ENCODE peak calls at places on chromosomes 7 and 10, in six cellular contexts. One of them, this sample, is unnamed.
A peak's percentile ranks its signal among the peaks of the same experiment; 100 is the strongest.

GRCh38 chr7:133572087-133572486 is 319.2 kb downstream of the EXOC4 start:
- DNase-seq in fibroblast of lung: no peak
- DNase-seq in right cardiac atrium: no peak
- DNase-seq in A673: no peak
- DNase-seq in IMR-90: no peak
- DNase-seq in left ventricle myocardium inferior: no peak
- DNase-seq in this sample: peak; percentile 29

GRCh38 chr10:64071218-64071617 is 550.0 kb downstream of the REEP3 start:
- DNase-seq in fibroblast of lung: peak; percentile 52
- DNase-seq in right cardiac atrium: no peak
- DNase-seq in A673: peak; percentile 8
- DNase-seq in IMR-90: no peak
- DNase-seq in left ventricle myocardium inferior: no peak
- DNase-seq in this sample: peak; percentile 1

GRCh38 chr10:69311309-69311708 is 33.0 kb downstream of the HK1 start:
- DNase-seq in fibroblast of lung: no peak
- DNase-seq in right cardiac atrium: no peak
- DNase-seq in A673: no peak
- DNase-seq in IMR-90: no peak
- DNase-seq in left ventricle myocardium inferior: no peak
- DNase-seq in this sample: no peak

GRCh38 chr10:7027913-7028808 is 382.7 kb downstream of the SFMBT2 start:
- DNase-seq in fibroblast of lung: peak; percentile 69
- DNase-seq in right cardiac atrium: no peak
- DNase-seq in A673: peak; percentile 17
- DNase-seq in IMR-90: peak; percentile 43
- DNase-seq in left ventricle myocardium inferior: no peak
- DNase-seq in this sample: peak; percentile 27

GRCh38 chr7:144653449-144653848 is 182.4 kb downstream of the TPK1 start:
- DNase-seq in fibroblast of lung: no peak
- DNase-seq in right cardiac atrium: no peak
- DNase-seq in A673: no peak
- DNase-seq in IMR-90: no peak
- DNase-seq in left ventricle myocardium inferior: no peak
- DNase-seq in this sample: no peak

GRCh38 chr7:142130282-142130681 is 18.8 kb downstream of the MGAM2 start:
- DNase-seq in fibroblast of lung: no peak
- DNase-seq in right cardiac atrium: no peak
- DNase-seq in A673: no peak
- DNase-seq in IMR-90: no peak
- DNase-seq in left ventricle myocardium inferior: no peak
- DNase-seq in this sample: no peak

GRCh38 chr10:125026974-125027735 is 85.2 kb downstream of the ZRANB1 start:
- DNase-seq in fibroblast of lung: no peak
- DNase-seq in right cardiac atrium: no peak
- DNase-seq in A673: no peak
- DNase-seq in IMR-90: no peak
- DNase-seq in left ventricle myocardium inferior: no peak
- DNase-seq in this sample: no peak

GRCh38 chr10:59843733-59844132 is 62.6 kb downstream of the CCDC6 start:
- DNase-seq in fibroblast of lung: no peak
- DNase-seq in right cardiac atrium: no peak
- DNase-seq in A673: no peak
- DNase-seq in IMR-90: no peak
- DNase-seq in left ventricle myocardium inferior: no peak
- DNase-seq in this sample: no peak

GRCh38 chr10:132687181-132687892 is 98.6 kb downstream of the NKX6-2 start:
- DNase-seq in fibroblast of lung: no peak
- DNase-seq in right cardiac atrium: peak; percentile 29
- DNase-seq in A673: no peak
- DNase-seq in IMR-90: no peak
- DNase-seq in left ventricle myocardium inferior: peak; percentile 12
- DNase-seq in this sample: no peak

GRCh38 chr7:68730194-68730593 is 868.1 kb upstream of the AUTS2 start:
- DNase-seq in fibroblast of lung: no peak
- DNase-seq in right cardiac atrium: no peak
- DNase-seq in A673: no peak
- DNase-seq in IMR-90: no peak
- DNase-seq in left ventricle myocardium inferior: no peak
- DNase-seq in this sample: no peak

GRCh38 chr7:95157381-95157780 is 167.0 kb downstream of the PON1 start:
- DNase-seq in fibroblast of lung: no peak
- DNase-seq in right cardiac atrium: no peak
- DNase-seq in A673: no peak
- DNase-seq in IMR-90: no peak
- DNase-seq in left ventricle myocardium inferior: no peak
- DNase-seq in this sample: no peak

GRCh38 chr7:42574693-42575084 is 337.2 kb downstream of the C7orf25 start:
- DNase-seq in fibroblast of lung: no peak
- DNase-seq in right cardiac atrium: no peak
- DNase-seq in A673: peak; percentile 25
- DNase-seq in IMR-90: no peak
- DNase-seq in left ventricle myocardium inferior: no peak
- DNase-seq in this sample: no peak

GRCh38 chr10:3987142-3987974 is 202.3 kb upstream of the KLF6 start:
- DNase-seq in fibroblast of lung: peak; percentile 60
- DNase-seq in right cardiac atrium: no peak
- DNase-seq in A673: no peak
- DNase-seq in IMR-90: peak; percentile 34
- DNase-seq in left ventricle myocardium inferior: no peak
- DNase-seq in this sample: no peak

GRCh38 chr7:81560708-81561107 is 209.1 kb downstream of the HGF start:
- DNase-seq in fibroblast of lung: peak; percentile 9
- DNase-seq in right cardiac atrium: no peak
- DNase-seq in A673: no peak
- DNase-seq in IMR-90: no peak
- DNase-seq in left ventricle myocardium inferior: no peak
- DNase-seq in this sample: no peak

GRCh38 chr10:9331583-9332008 is 1277.1 kb downstream of the GATA3 start:
- DNase-seq in fibroblast of lung: peak; percentile 45
- DNase-seq in right cardiac atrium: no peak
- DNase-seq in A673: peak; percentile 64
- DNase-seq in IMR-90: peak; percentile 65
- DNase-seq in left ventricle myocardium inferior: no peak
- DNase-seq in this sample: peak; percentile 34

GRCh38 chr7:142636751-142637150 is 112.5 kb upstream of the PRSS1 start:
- DNase-seq in fibroblast of lung: no peak
- DNase-seq in right cardiac atrium: no peak
- DNase-seq in A673: no peak
- DNase-seq in IMR-90: no peak
- DNase-seq in left ventricle myocardium inferior: no peak
- DNase-seq in this sample: no peak

GRCh38 chr7:122790132-122790531 is 87.4 kb upstream of the RNF148 start:
- DNase-seq in fibroblast of lung: no peak
- DNase-seq in right cardiac atrium: no peak
- DNase-seq in A673: peak; percentile 86
- DNase-seq in IMR-90: no peak
- DNase-seq in left ventricle myocardium inferior: no peak
- DNase-seq in this sample: no peak

GRCh38 chr7:23373151-23374004 is 74.2 kb downstream of the MALSU1 start:
- DNase-seq in fibroblast of lung: peak; percentile 76
- DNase-seq in right cardiac atrium: no peak
- DNase-seq in A673: no peak
- DNase-seq in IMR-90: peak; percentile 73
- DNase-seq in left ventricle myocardium inferior: no peak
- DNase-seq in this sample: peak; percentile 54

GRCh38 chr10:16941865-16942264 is 124.6 kb upstream of the RSU1 start:
- DNase-seq in fibroblast of lung: peak; percentile 66
- DNase-seq in right cardiac atrium: no peak
- DNase-seq in A673: no peak
- DNase-seq in IMR-90: no peak
- DNase-seq in left ventricle myocardium inferior: no peak
- DNase-seq in this sample: no peak

GRCh38 chr10:102660891-102661613 is 16.8 kb downstream of the TRIM8 start:
- DNase-seq in fibroblast of lung: peak; percentile 62
- DNase-seq in right cardiac atrium: peak; percentile 89
- DNase-seq in A673: peak; percentile 23
- DNase-seq in IMR-90: peak; percentile 73
- DNase-seq in left ventricle myocardium inferior: peak; percentile 77
- DNase-seq in this sample: no peak

GRCh38 chr7:44711528-44711927 is 37.1 kb upstream of the ZMIZ2 start:
- DNase-seq in fibroblast of lung: no peak
- DNase-seq in right cardiac atrium: no peak
- DNase-seq in A673: no peak
- DNase-seq in IMR-90: no peak
- DNase-seq in left ventricle myocardium inferior: no peak
- DNase-seq in this sample: no peak

GRCh38 chr10:50398823-50399222 is 147.5 kb upstream of the ASAH2 start:
- DNase-seq in fibroblast of lung: no peak
- DNase-seq in right cardiac atrium: no peak
- DNase-seq in A673: no peak
- DNase-seq in IMR-90: no peak
- DNase-seq in left ventricle myocardium inferior: no peak
- DNase-seq in this sample: no peak

GRCh38 chr7:47982610-47983009 is 3.2 kb upstream of the HUS1 start:
- DNase-seq in fibroblast of lung: no peak
- DNase-seq in right cardiac atrium: no peak
- DNase-seq in A673: peak; percentile 37
- DNase-seq in IMR-90: no peak
- DNase-seq in left ventricle myocardium inferior: no peak
- DNase-seq in this sample: no peak

GRCh38 chr7:105013818-105014724 is at the start of gene KMT2E:
- DNase-seq in fibroblast of lung: peak; percentile 74
- DNase-seq in right cardiac atrium: peak; percentile 97
- DNase-seq in A673: peak; percentile 95
- DNase-seq in IMR-90: peak; percentile 77
- DNase-seq in left ventricle myocardium inferior: peak; percentile 90
- DNase-seq in this sample: no peak

DNA sequence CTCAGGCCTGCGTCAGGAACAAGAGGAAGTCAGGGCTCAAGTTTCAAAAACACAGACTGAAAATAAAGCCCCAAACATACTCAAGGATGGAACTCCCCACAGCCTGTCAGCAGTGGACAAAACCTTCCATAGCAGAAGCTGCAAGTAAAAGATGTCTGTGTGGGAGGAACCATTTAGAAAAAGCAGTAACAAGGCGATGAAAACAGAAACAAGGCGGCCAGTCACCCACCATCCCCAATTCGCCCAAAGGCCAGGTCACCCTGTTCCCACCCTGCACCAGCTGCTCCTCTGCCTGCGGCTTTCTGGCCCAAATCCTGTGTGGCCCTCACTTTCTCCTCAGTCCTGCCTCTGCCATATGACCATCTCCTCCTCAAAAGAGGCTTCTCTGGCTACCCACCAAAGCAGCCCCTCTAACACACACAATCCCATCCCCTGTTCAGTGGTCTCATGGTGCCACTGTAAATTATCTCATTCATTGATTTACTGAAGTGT is 27.8 kb downstream of the KCNMA1 start:
- DNase-seq in fibroblast of lung: no peak
- DNase-seq in right cardiac atrium: no peak
- DNase-seq in A673: no peak
- DNase-seq in IMR-90: peak; percentile 80
- DNase-seq in left ventricle myocardium inferior: no peak
- DNase-seq in this sample: no peak
- H3K27ac ChIP-seq in fibroblast of lung: no peak overlapping the region
- H3K27ac ChIP-seq in right cardiac atrium: no peak overlapping the region
- H3K27ac ChIP-seq in A673: no peak overlapping the region
- H3K27ac ChIP-seq in IMR-90: peak overlapping the region; percentile 19
- H3K27ac ChIP-seq in left ventricle myocardium inferior: no peak overlapping the region
- H3K27ac ChIP-seq in this sample: no peak overlapping the region

GRCh38 chr7:50822110-50822509 is 39.4 kb upstream of the GRB10 start:
- DNase-seq in fibroblast of lung: no peak
- DNase-seq in right cardiac atrium: no peak
- DNase-seq in A673: no peak
- DNase-seq in IMR-90: no peak
- DNase-seq in left ventricle myocardium inferior: no peak
- DNase-seq in this sample: no peak

GRCh38 chr7:50821457-50821977 is 38.8 kb upstream of the GRB10 start:
- DNase-seq in fibroblast of lung: peak; percentile 55
- DNase-seq in right cardiac atrium: no peak
- DNase-seq in A673: no peak
- DNase-seq in IMR-90: peak; percentile 45
- DNase-seq in left ventricle myocardium inferior: no peak
- DNase-seq in this sample: no peak

GRCh38 chr7:50824882-50825281 is 42.2 kb upstream of the GRB10 start:
- DNase-seq in fibroblast of lung: no peak
- DNase-seq in right cardiac atrium: no peak
- DNase-seq in A673: no peak
- DNase-seq in IMR-90: no peak
- DNase-seq in left ventricle myocardium inferior: no peak
- DNase-seq in this sample: no peak

GRCh38 chr7:50826371-50827172 is 43.9 kb upstream of the GRB10 start:
- DNase-seq in fibroblast of lung: peak; percentile 93
- DNase-seq in right cardiac atrium: no peak
- DNase-seq in A673: no peak
- DNase-seq in IMR-90: peak; percentile 87
- DNase-seq in left ventricle myocardium inferior: no peak
- DNase-seq in this sample: peak; percentile 82

GRCh38 chr7:50822716-50823115 is 40.0 kb upstream of the GRB10 start:
- DNase-seq in fibroblast of lung: peak; percentile 87
- DNase-seq in right cardiac atrium: no peak
- DNase-seq in A673: no peak
- DNase-seq in IMR-90: peak; percentile 50
- DNase-seq in left ventricle myocardium inferior: no peak
- DNase-seq in this sample: no peak
- H3K4me1 ChIP-seq in fibroblast of lung: peaks cover 10% of the 10 kb centered on the region
- H3K4me1 ChIP-seq in right cardiac atrium: peaks cover 7% of the 10 kb centered on the region
- H3K4me1 ChIP-seq in A673: no peaks in the 10 kb centered on the region
- H3K4me1 ChIP-seq in IMR-90: peaks cover 4% of the 10 kb centered on the region
- H3K4me1 ChIP-seq in left ventricle myocardium inferior: peaks cover 22% of the 10 kb centered on the region
- H3K4me1 ChIP-seq in this sample: peaks cover 12% of the 10 kb centered on the region

GRCh38 chr7:92485267-92485892 is 7.6 kb upstream of the ERVW-1 start:
- DNase-seq in fibroblast of lung: no peak
- DNase-seq in right cardiac atrium: no peak
- DNase-seq in A673: no peak
- DNase-seq in IMR-90: no peak
- DNase-seq in left ventricle myocardium inferior: no peak
- DNase-seq in this sample: no peak
- H3K27ac ChIP-seq in fibroblast of lung: no peak overlapping the region
- H3K27ac ChIP-seq in right cardiac atrium: peak overlapping the region; percentile 52
- H3K27ac ChIP-seq in A673: no peak overlapping the region
- H3K27ac ChIP-seq in IMR-90: no peak overlapping the region
- H3K27ac ChIP-seq in left ventricle myocardium inferior: peak overlapping the region; percentile 56
- H3K27ac ChIP-seq in this sample: no peak overlapping the region

GRCh38 chr10:95533590-95533989 is 27.6 kb downstream of the SORBS1 start:
- DNase-seq in fibroblast of lung: no peak
- DNase-seq in right cardiac atrium: no peak
- DNase-seq in A673: no peak
- DNase-seq in IMR-90: no peak
- DNase-seq in left ventricle myocardium inferior: no peak
- DNase-seq in this sample: no peak
- H3K4me1 ChIP-seq in fibroblast of lung: no peaks in the 10 kb centered on the region
- H3K4me1 ChIP-seq in right cardiac atrium: peaks cover 46% of the 10 kb centered on the region
- H3K4me1 ChIP-seq in A673: no peaks in the 10 kb centered on the region
- H3K4me1 ChIP-seq in IMR-90: no peaks in the 10 kb centered on the region
- H3K4me1 ChIP-seq in left ventricle myocardium inferior: peaks cover 100% of the 10 kb centered on the region
- H3K4me1 ChIP-seq in this sample: no peaks in the 10 kb centered on the region

This sample was measured in foreskin keratinocyte.